ENCODE peak calls at places on chromosomes 4 and X, in five cellular contexts. One of them, this sample, is unnamed.

GRCh38 chr4:167614866-167615265 is 380.6 kb upstream of the SPOCK3 start:
- DNase-seq in GM23338: no peak
- DNase-seq in HCT116: no peak
- DNase-seq in SK-N-MC: no peak
- DNase-seq in breast epithelium: no peak
- DNase-seq in this sample: no peak

GRCh38 chr4:150573534-150573933 is 8.4 kb upstream of the MAB21L2 start:
- DNase-seq in SK-N-MC: no peak
- DNase-seq in breast epithelium: no peak
- DNase-seq in GM23338: no peak
- DNase-seq in HCT116: no peak
- DNase-seq in this sample: no peak

GRCh38 chrX:24034485-24034884 is 7.5 kb upstream of the KLHL15 start:
- DNase-seq in HCT116: no peak
- DNase-seq in GM23338: no peak
- DNase-seq in SK-N-MC: no peak
- DNase-seq in breast epithelium: no peak
- DNase-seq in this sample: no peak

GRCh38 chrX:20225488-20225833 is 41.2 kb downstream of the RPS6KA3 start:
- DNase-seq in GM23338: no peak
- DNase-seq in HCT116: no peak
- DNase-seq in SK-N-MC: no peak
- DNase-seq in breast epithelium: no peak
- DNase-seq in this sample: no peak

GRCh38 chr4:90183254-90183653 is 56.1 kb downstream of the CCSER1 start:
- DNase-seq in GM23338: no peak
- DNase-seq in HCT116: no peak
- DNase-seq in SK-N-MC: no peak
- DNase-seq in breast epithelium: no peak
- DNase-seq in this sample: no peak

GRCh38 chrX:150547511-150548115 is 20.8 kb upstream of the MTM1 start:
- DNase-seq in HCT116: no peak
- DNase-seq in SK-N-MC: no peak
- DNase-seq in breast epithelium: peak
- DNase-seq in GM23338: peak
- DNase-seq in this sample: peak

GRCh38 chr4:151371045-151371605 is 37.9 kb upstream of the FHIP1A start:
- DNase-seq in GM23338: no peak
- DNase-seq in breast epithelium: no peak
- DNase-seq in HCT116: no peak
- DNase-seq in SK-N-MC: no peak
- DNase-seq in this sample: no peak

GRCh38 chr4:15729910-15730533 is 27.2 kb downstream of the BST1 start:
- DNase-seq in HCT116: peak
- DNase-seq in GM23338: peak
- DNase-seq in SK-N-MC: no peak
- DNase-seq in breast epithelium: no peak
- DNase-seq in this sample: no peak

GRCh38 chr4:128700659-128701350 is 108.7 kb upstream of the JADE1 start:
- DNase-seq in HCT116: no peak
- DNase-seq in GM23338: no peak
- DNase-seq in SK-N-MC: no peak
- DNase-seq in breast epithelium: no peak
- DNase-seq in this sample: no peak
- H3K4me3 ChIP-seq in HCT116: no peak
- H3K4me3 ChIP-seq in GM23338: no peak
- H3K4me3 ChIP-seq in SK-N-MC: no peak
- H3K4me3 ChIP-seq in breast epithelium: no peak
- H3K4me3 ChIP-seq in this sample: no peak

DNA sequence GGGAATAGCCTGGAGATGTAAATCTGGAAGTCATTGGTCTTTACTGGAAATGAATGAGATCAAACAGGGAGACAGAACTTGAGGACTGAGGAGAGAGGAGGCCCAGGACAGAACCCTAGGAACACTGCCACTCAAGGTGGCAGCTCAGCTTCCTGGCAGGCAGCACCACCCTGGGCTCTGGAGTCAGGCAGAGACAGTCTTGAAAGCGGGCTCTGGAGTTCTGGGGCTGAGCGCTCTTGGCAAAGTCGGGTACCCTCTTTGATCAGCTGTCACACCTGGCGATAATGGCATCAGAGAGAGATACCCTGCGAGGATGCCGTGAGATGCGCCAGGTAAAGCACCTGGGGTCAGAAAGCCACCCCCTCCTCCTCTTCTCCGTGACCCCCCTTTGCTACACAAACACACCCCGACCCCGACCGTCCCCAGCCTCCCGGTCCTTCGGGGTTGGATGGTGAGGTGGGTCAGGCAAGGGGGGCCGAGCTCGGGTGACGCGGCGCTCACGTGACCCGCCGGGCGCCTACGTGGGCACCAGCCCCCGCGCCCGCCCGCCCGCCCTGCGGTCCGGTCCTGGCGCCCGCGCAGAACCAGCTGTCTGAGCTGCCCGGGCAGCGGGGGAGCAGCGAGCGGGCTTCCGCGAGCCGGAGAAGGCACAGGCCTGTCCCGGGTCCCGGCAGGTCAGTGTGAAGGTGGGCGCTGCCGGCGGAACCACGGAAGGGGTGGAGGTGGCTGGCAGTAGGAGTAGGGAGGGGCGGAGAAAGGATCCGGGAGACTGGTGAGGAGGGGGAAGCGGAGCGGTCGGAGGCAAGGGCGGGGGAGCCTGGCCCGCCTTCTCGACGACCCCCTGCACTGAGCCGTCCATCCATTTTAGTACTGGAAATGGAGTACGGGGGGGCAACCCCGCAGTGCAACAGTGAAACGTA is at the start of gene TCEAL3:
- DNase-seq in GM23338: peak
- DNase-seq in HCT116: no peak
- DNase-seq in SK-N-MC: no peak
- DNase-seq in breast epithelium: peak
- DNase-seq in this sample: peak
- TF ChIP-seq POLR2AphosphoS5 in GM23338: no peak
- TF ChIP-seq POLR2AphosphoS5 in HCT116: no peak
- TF ChIP-seq POLR2AphosphoS5 in SK-N-MC: peak
- TF ChIP-seq POLR2AphosphoS5 in breast epithelium: no peak
- TF ChIP-seq POLR2AphosphoS5 in this sample: peak

GRCh38 chr4:183721207-183722081 is 62.4 kb downstream of the TRAPPC11 start:
- DNase-seq in HCT116: no peak
- DNase-seq in GM23338: peak
- DNase-seq in SK-N-MC: no peak
- DNase-seq in breast epithelium: no peak
- DNase-seq in this sample: peak
- H3K4me3 ChIP-seq in HCT116: no peak
- H3K4me3 ChIP-seq in GM23338: no peak
- H3K4me3 ChIP-seq in SK-N-MC: no peak
- H3K4me3 ChIP-seq in breast epithelium: no peak
- H3K4me3 ChIP-seq in this sample: peak

GRCh38 chr4:165101641-165102040 is 11.0 kb downstream of the TMEM192 start:
- DNase-seq in SK-N-MC: no peak
- DNase-seq in HCT116: no peak
- DNase-seq in GM23338: no peak
- DNase-seq in breast epithelium: no peak
- DNase-seq in this sample: no peak
- TF ChIP-seq POLR2AphosphoS5 in SK-N-MC: no peak
- TF ChIP-seq POLR2AphosphoS5 in HCT116: no peak
- TF ChIP-seq POLR2AphosphoS5 in GM23338: no peak
- TF ChIP-seq POLR2AphosphoS5 in breast epithelium: no peak
- TF ChIP-seq POLR2AphosphoS5 in this sample: no peak

GRCh38 chr4:107035711-107036601 is at the start of gene DKK2:
- DNase-seq in breast epithelium: no peak
- DNase-seq in SK-N-MC: no peak
- DNase-seq in HCT116: no peak
- DNase-seq in GM23338: peak
- DNase-seq in this sample: no peak
- H3K4me3 ChIP-seq in breast epithelium: peak
- H3K4me3 ChIP-seq in SK-N-MC: peak
- H3K4me3 ChIP-seq in HCT116: no peak
- H3K4me3 ChIP-seq in GM23338: peak
- H3K4me3 ChIP-seq in this sample: peak

DNA sequence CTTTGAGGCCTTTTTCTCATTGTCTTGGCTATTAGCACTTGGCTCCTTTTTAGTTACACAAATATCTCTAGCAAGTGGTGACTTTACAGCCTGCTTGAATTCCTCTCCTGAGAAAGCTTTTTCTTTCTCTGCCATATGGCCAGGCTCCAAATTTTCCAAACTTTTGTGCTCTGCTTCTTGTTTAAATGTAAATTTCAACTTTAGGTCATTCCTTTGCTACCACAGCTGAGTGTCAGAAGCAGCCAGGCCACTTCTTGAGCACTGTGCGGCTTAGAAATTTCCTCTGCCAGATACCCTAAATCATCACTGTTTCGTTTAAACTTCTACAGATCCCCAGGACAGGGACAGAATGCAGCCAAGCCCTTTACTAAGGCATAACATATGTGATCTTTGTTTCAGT is 222.4 kb downstream of the FBXO8 start:
- DNase-seq in breast epithelium: no peak
- DNase-seq in GM23338: no peak
- DNase-seq in HCT116: no peak
- DNase-seq in SK-N-MC: no peak
- DNase-seq in this sample: no peak
- TF ChIP-seq POLR2AphosphoS5 in breast epithelium: no peak
- TF ChIP-seq POLR2AphosphoS5 in GM23338: no peak
- TF ChIP-seq POLR2AphosphoS5 in HCT116: no peak
- TF ChIP-seq POLR2AphosphoS5 in SK-N-MC: no peak
- TF ChIP-seq POLR2AphosphoS5 in this sample: no peak

DNA sequence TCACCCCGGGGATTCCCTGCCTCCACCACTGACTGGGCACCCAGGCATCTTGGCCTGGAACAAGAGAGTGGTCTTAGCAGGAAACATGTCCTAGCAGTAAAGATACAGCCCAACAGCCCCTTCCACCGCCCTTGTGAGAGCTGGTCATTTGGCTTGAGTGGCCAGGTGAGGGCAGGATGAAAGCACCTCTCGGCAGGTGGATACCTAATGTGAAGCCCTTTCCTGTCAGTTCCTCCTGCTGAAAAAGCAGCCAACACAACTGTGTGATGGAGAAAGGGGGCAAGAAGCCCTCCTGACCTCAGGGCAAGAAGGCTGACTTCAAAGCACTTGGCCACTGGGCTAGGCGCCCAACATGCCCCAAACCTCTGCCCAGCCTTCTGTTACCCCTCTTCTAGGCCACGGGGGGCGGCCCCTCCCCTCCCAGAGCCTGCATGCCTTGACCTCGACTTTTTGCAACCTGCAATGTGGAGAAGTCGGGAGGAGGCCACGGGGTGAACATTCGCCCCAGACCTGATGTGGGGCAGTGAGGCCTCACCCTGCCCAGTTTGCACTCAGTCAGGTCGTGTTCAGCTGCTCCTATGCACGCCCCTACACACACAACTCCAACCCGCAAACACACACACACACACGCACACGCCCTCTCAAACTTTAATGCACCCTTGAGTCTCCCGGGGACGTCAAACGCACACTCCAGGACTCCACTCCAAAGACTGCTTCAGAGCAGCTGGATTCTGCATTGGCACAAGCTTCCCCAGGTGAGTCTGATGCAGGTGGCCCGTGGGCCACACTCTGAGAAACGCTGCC is 1.1 kb downstream of the LGI2 start:
- DNase-seq in SK-N-MC: no peak
- DNase-seq in breast epithelium: no peak
- DNase-seq in GM23338: peak
- DNase-seq in HCT116: no peak
- DNase-seq in this sample: no peak
- H3K4me3 ChIP-seq in SK-N-MC: peak
- H3K4me3 ChIP-seq in breast epithelium: peak
- H3K4me3 ChIP-seq in GM23338: peak
- H3K4me3 ChIP-seq in HCT116: no peak
- H3K4me3 ChIP-seq in this sample: peak

GRCh38 chr4:10226756-10227155 is 110.2 kb upstream of the WDR1 start:
- DNase-seq in GM23338: no peak
- DNase-seq in HCT116: no peak
- DNase-seq in breast epithelium: no peak
- DNase-seq in SK-N-MC: no peak
- DNase-seq in this sample: no peak

GRCh38 chr4:10237131-10237530 is 120.5 kb upstream of the WDR1 start:
- DNase-seq in GM23338: no peak
- DNase-seq in breast epithelium: no peak
- DNase-seq in SK-N-MC: no peak
- DNase-seq in HCT116: no peak
- DNase-seq in this sample: no peak

GRCh38 chr4:10232114-10232513 is 115.5 kb upstream of the WDR1 start:
- DNase-seq in SK-N-MC: no peak
- DNase-seq in GM23338: no peak
- DNase-seq in breast epithelium: no peak
- DNase-seq in HCT116: no peak
- DNase-seq in this sample: no peak
- TF ChIP-seq POLR2AphosphoS5 in SK-N-MC: no peak
- TF ChIP-seq POLR2AphosphoS5 in GM23338: no peak
- TF ChIP-seq POLR2AphosphoS5 in breast epithelium: no peak
- TF ChIP-seq POLR2AphosphoS5 in HCT116: no peak
- TF ChIP-seq POLR2AphosphoS5 in this sample: no peak

This sample was measured in stomach.